ENCODE peak calls at places on chromosomes 2 and 18, in eight cellular contexts. U is CD8-positive, alpha-beta memory T cell; B is EL; I is astrocyte of the spinal cord; J is dermis microvascular lymphatic vessel endothelial cell; N is GM20000; O is CD4-positive, alpha-beta T cell; R is cardiac fibroblast. V is an unnamed sample.

GRCh38 chr2:210225461-210225798 is 183 bp upstream of the ACADL start:
- DNase-seq in B (no peak), N (no peak), J (no peak), R (peak), U (no peak), O (no peak), I (peak), V (no peak)

GRCh38 chr2:151609705-151610104 is 124.6 kb downstream of the NEB start:
- DNase-seq in R (no peak), U (no peak), B (no peak), I (no peak), J (no peak), N (no peak), O (no peak), V (no peak)

GRCh38 chr2:48912110-48912509 is 156.6 kb upstream of the LHCGR start:
- DNase-seq in I (no peak), U (no peak), R (no peak), O (no peak), N (no peak), B (no peak), J (no peak), V (no peak)

GRCh38 chr2:135825131-135825854 is 11.7 kb downstream of the LCT start:
- DNase-seq in U (no peak), N (no peak), O (no peak), B (no peak), R (no peak), I (no peak), J (no peak), V (no peak)

GRCh38 chr2:10584843-10585475 is 104.8 kb downstream of the NOL10 start:
- DNase-seq in U (no peak), R (peak), J (no peak), B (peak), N (no peak), I (peak), O (no peak), V (peak)

GRCh38 chr2:57443985-57444501 is 602.6 kb upstream of the VRK2 start:
- DNase-seq in J (no peak), R (no peak), U (no peak), O (no peak), N (no peak), B (peak), I (peak), V (no peak)

GRCh38 chr2:74886811-74887210 is 52.9 kb downstream of the HK2 start:
- DNase-seq in R (no peak), J (no peak), N (no peak), B (no peak), U (no peak), I (no peak), O (no peak), V (no peak)

GRCh38 chr2:216233281-216233995 is 124.3 kb downstream of the XRCC5 start:
- DNase-seq in R (no peak), U (no peak), J (no peak), I (no peak), B (no peak), O (no peak), N (no peak), V (no peak)

GRCh38 chr2:210635257-210635656 is 78.9 kb downstream of the CPS1 start:
- DNase-seq in I (no peak), U (no peak), J (no peak), O (no peak), R (no peak), B (no peak), N (no peak), V (peak)

GRCh38 chr2:19126281-19126680 is 232.1 kb downstream of the OSR1 start:
- DNase-seq in I (no peak), R (no peak), O (no peak), U (no peak), N (no peak), J (no peak), B (no peak), V (no peak)

GRCh38 chr2:102166189-102166845 is 20.5 kb upstream of the IL1RL2 start:
- DNase-seq in J (peak), U (no peak), B (peak), N (no peak), R (peak), I (peak), O (no peak), V (peak)

GRCh38 chr2:221060335-221060734 is 511.8 kb downstream of the EPHA4 start:
- DNase-seq in J (no peak), N (no peak), B (peak), I (peak), R (no peak), O (no peak), U (no peak), V (no peak)

GRCh38 chr2:1864301-1864980 is 120.1 kb upstream of the PXDN start:
- DNase-seq in U (no peak), R (no peak), J (no peak), I (no peak), B (no peak), N (no peak), O (no peak), V (no peak)

GRCh38 chr18:57989536-57989935 is 54.5 kb upstream of the NEDD4L start:
- DNase-seq in J (no peak), U (no peak), R (no peak), O (no peak), I (no peak), B (no peak), N (no peak), V (no peak)

V was measured in NCI-H226.